ENCODE peak calls at places on chromosomes 11 and 22, in five cellular contexts. Q is GM12878, N is A549, J is HepG2, K is H1. V is an unnamed sample.
A peak's percentile ranks its signal among the peaks of the same experiment; 100 is the strongest.

GRCh38 chr11:116078101-116078561 is 573.9 kb upstream of the CADM1 start:
- DNase-seq in Q (no peak), N (no peak), J (peak; percentile 15), K (no peak), V (peak; percentile 13)

GRCh38 chr22:31893460-31893859 is 50.9 kb upstream of the YWHAH start:
- DNase-seq in Q (no peak), N (no peak), J (peak; percentile 23), K (no peak), V (no peak)

GRCh38 chr11:133714471-133715375 is 130.6 kb downstream of the SPATA19 start:
- DNase-seq in Q (no peak), N (no peak), J (no peak), K (no peak), V (no peak)

GRCh38 chr11:47408598-47409439 is 429 bp downstream of the SLC39A13 start:
- DNase-seq in Q (no peak), N (peak; percentile 38), J (no peak), K (no peak), V (no peak)

GRCh38 chr22:43262990-43263644 is 76.2 kb upstream of the TTLL12 start:
- DNase-seq in Q (peak; percentile 12), N (no peak), J (peak; percentile 85), K (no peak), V (peak; percentile 25)

GRCh38 chr11:2991477-2992233 is 474 bp downstream of the NAP1L4 start:
- DNase-seq in Q (no peak), N (peak; percentile 24), J (peak; percentile 18), K (no peak), V (no peak)

GRCh38 chr11:121692236-121692635 is 239.5 kb upstream of the SORL1-AS1 start:
- DNase-seq in Q (no peak), N (no peak), J (peak; percentile 84), K (no peak), V (no peak)

GRCh38 chr11:28738549-28738948 is 630.4 kb downstream of the METTL15 start:
- DNase-seq in Q (no peak), N (no peak), J (no peak), K (no peak), V (no peak)

GRCh38 chr11:12418019-12418611 is 40.7 kb downstream of the PARVA start:
- DNase-seq in Q (no peak), N (no peak), J (no peak), K (no peak), V (peak; percentile 26)

GRCh38 chr22:16974298-16975084 is 33.5 kb downstream of the GAB4 start:
- DNase-seq in Q (no peak), N (no peak), J (no peak), K (no peak), V (no peak)

GRCh38 chr11:105719073-105719846 is 109.4 kb downstream of the GRIA4 start:
- DNase-seq in Q (peak; percentile 35), N (peak; percentile 37), J (peak; percentile 49), K (no peak), V (no peak)

GRCh38 chr11:125141178-125141577 is 23.4 kb upstream of the PKNOX2 start:
- DNase-seq in Q (no peak), N (no peak), J (no peak), K (no peak), V (no peak)
- TF ChIP-seq KDM1A in Q (no peak), N (no peak), J (no peak), K (no peak), V (no peak)

DNA sequence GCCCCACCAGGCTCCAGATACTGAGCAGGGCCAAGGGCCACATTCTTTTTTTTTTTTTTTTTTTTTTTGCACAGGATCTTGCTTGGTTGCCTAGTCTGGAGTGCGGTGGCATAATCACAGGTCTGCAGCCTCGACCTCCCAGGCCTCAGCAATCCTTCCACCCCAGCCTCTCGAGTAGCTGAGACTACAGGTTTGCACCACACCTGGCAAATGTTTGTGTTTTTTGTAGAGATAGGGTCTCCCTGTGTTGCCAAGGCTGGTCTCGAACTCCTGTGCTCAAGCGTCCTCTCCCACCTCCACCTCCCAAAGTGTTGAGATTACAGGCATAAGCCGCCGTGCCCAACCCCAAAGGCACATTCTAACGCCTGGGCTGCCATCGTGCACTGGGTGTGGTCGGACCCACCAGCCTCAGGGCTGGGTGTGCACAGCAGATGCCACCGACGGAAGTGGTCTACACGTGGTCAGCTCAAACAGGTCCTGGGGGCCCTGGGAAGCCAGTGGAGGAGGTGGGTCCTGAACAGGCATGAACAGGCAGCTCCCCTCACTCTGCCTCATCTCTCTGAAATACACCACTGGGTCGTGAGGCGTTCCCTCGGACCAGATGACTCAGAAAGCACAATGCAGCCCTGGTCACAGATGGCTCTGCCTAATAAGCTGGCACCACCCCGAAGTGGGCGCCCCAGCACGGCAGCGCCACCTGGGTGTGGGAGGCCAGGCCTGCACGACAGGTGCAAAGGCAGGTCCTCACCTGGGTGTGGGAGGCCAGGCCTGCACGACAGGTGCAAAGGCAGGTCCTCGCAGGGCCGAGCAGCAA is 5.1 kb upstream of the B4GALNT4 start:
- DNase-seq in Q (no peak), N (peak; percentile 64), J (peak; percentile 62), K (peak; percentile 89), V (no peak)
- TF ChIP-seq KDM1A in Q (no peak), N (no peak), J (no peak), K (no peak), V (no peak)

DNA sequence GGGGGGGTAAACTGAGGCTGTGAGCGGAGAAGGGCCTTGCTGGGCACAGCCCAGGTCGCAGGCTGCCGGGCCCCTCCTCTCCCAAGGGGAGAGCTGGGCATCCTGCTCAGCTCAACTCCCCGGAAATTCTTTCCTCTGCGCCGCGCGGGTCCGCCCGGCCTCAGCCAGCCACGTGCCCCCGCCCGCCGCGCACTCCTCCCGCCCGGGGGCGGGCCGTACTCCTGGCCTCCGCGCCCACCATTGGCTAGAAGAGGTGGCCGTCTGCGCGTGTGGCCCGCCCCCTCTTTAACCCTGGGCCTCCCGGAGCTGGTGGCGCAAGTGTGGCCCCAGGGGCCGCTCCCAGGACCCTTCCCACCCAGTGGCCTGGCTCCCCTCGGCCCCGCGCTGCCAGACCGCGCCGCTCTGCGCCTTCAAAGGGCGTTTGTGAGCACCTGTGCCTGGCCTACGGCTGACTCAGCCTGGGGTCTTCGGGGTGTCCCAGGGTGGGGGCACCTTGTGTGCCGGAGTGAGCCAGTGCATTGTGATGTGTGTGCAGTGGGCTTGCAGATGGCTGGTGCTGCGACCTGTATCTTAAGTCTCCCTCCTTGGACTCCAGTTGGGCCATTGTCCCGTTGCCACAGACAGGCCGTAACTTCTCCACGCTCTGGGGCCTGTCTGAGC is 2.0 kb downstream of the MRGPRF start:
- DNase-seq in Q (no peak), N (peak; percentile 31), J (no peak), K (peak; percentile 88), V (peak; percentile 82)
- TF ChIP-seq KDM1A in Q (no peak), N (no peak), J (no peak), K (no peak), V (no peak)

GRCh38 chr11:14409891-14410290 is 50.9 kb upstream of the RRAS2 start:
- DNase-seq in Q (no peak), N (no peak), J (no peak), K (no peak), V (no peak)

GRCh38 chr11:14411818-14412217 is 52.8 kb upstream of the RRAS2 start:
- DNase-seq in Q (no peak), N (no peak), J (no peak), K (no peak), V (no peak)

GRCh38 chr11:14414470-14415461 is 55.8 kb upstream of the RRAS2 start:
- DNase-seq in Q (peak; percentile 41), N (no peak), J (no peak), K (no peak), V (peak; percentile 52)

GRCh38 chr11:14417186-14417585 is 58.2 kb upstream of the RRAS2 start:
- DNase-seq in Q (no peak), N (no peak), J (no peak), K (no peak), V (no peak)

GRCh38 chr11:14413307-14414072 is 54.5 kb upstream of the RRAS2 start:
- DNase-seq in Q (no peak), N (peak; percentile 20), J (no peak), K (peak; percentile 70), V (peak; percentile 50)
- TF ChIP-seq KDM1A in Q (no peak), N (no peak), J (no peak), K (no peak), V (no peak)

GRCh38 chr11:40027737-40028136 is 1431.7 kb downstream of the LRRC4C start:
- DNase-seq in Q (no peak), N (no peak), J (no peak), K (no peak), V (no peak)

GRCh38 chr11:40030867-40031266 is 1428.6 kb downstream of the LRRC4C start:
- DNase-seq in Q (no peak), N (no peak), J (no peak), K (no peak), V (no peak)

GRCh38 chr11:40032331-40032730 is 1427.1 kb downstream of the LRRC4C start:
- DNase-seq in Q (no peak), N (no peak), J (no peak), K (no peak), V (no peak)

DNA sequence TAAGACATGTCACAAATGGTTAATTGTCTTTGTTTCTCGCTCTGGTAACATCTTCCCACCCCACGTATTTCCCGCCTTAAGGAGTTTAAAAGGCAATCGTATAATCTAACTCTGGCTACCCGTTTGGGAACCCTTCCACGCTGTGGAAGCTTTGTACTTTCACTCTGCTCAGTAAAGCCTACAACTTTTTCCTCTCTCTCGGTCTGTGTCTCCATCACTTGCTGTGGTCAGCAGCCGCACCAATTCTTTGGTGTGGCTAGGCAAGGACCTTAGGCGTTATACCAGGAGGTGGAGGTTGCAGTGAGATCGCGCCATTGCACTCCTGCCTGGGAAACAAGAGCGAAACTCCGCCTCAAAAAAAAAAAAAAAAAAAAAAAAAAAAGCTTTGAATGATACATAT is 1430.0 kb downstream of the LRRC4C start:
- DNase-seq in Q (no peak), N (no peak), J (no peak), K (no peak), V (no peak)
- TF ChIP-seq KDM1A in Q (no peak), N (no peak), J (no peak), K (no peak), V (no peak)

GRCh38 chr22:19874307-19875060 is 19.8 kb upstream of the GNB1L start:
- DNase-seq in Q (no peak), N (no peak), J (no peak), K (peak; percentile 51), V (no peak)

GRCh38 chr22:19873960-19874306 is 19.3 kb upstream of the GNB1L start:
- DNase-seq in Q (no peak), N (no peak), J (no peak), K (peak; percentile 49), V (no peak)

GRCh38 chr22:19871845-19872778 is 17.4 kb upstream of the GNB1L start:
- DNase-seq in Q (no peak), N (no peak), J (no peak), K (peak; percentile 45), V (no peak)

GRCh38 chr22:19872779-19873137 is 18.1 kb upstream of the GNB1L start:
- DNase-seq in Q (no peak), N (no peak), J (no peak), K (peak; percentile 51), V (no peak)

GRCh38 chr22:19873138-19873959 is 18.7 kb upstream of the GNB1L start:
- DNase-seq in Q (no peak), N (no peak), J (no peak), K (no peak), V (no peak)
- TF ChIP-seq KDM1A in Q (no peak), N (no peak), J (no peak), K (no peak), V (no peak)

GRCh38 chr11:130416537-130416896 is 11.9 kb downstream of the ADAMTS8 start:
- DNase-seq in Q (no peak), N (no peak), J (no peak), K (no peak), V (no peak)
- TF ChIP-seq KDM1A in Q (no peak), N (no peak), J (no peak), K (no peak), V (no peak)